ENCODE peak calls at places on chromosomes 2 and 18, in eight cellular contexts. P is IMR-90; X is RPMI7951; Q is prostate gland; I is activated CD4-positive, CD25-positive, alpha-beta regulatory T cell; S is fibroblast of pulmonary artery; D is activated naive CD4-positive, alpha-beta T cell treated with anti-CD3 and anti-CD28 coated beads, Interleukin-2, amount 10 ng/mL, durations not matched to agents 7 days and 5 days; Y is AG08395. A is an unnamed sample.

GRCh38 chr2:200364142-200364541 is 57.6 kb downstream of the SPATS2L start:
- DNase-seq in D (no peak), Q (no peak), P (no peak), S (no peak), Y (no peak), I (no peak), X (no peak), A (no peak)

GRCh38 chr18:76875390-76876330 is 53.3 kb downstream of the ZNF236 start:
- DNase-seq in S (peak), D (peak), X (peak), P (peak), I (no peak), Y (no peak), Q (peak), A (peak)

GRCh38 chr2:196591621-196592022 is 47.9 kb upstream of the CCDC150 start:
- DNase-seq in X (peak), S (no peak), P (no peak), Q (no peak), I (no peak), D (no peak), Y (no peak), A (no peak)

GRCh38 chr18:58232674-58233073 is 188.6 kb downstream of the NEDD4L start:
- DNase-seq in Q (no peak), D (no peak), P (no peak), S (no peak), Y (no peak), I (no peak), X (no peak), A (no peak)

GRCh38 chr2:230795856-230796255 is 68.9 kb upstream of the ITM2C start:
- DNase-seq in P (no peak), X (no peak), I (no peak), Q (no peak), D (no peak), Y (no peak), S (peak), A (no peak)

GRCh38 chr2:72738096-72738495 is 87.7 kb downstream of the EXOC6B start:
- DNase-seq in S (no peak), Q (no peak), I (no peak), Y (no peak), X (no peak), D (no peak), P (peak), A (no peak)

GRCh38 chr2:47147011-47147410 is 8.1 kb downstream of the STPG4 start:
- DNase-seq in P (no peak), Y (no peak), Q (no peak), X (no peak), I (no peak), D (no peak), S (no peak), A (no peak)

GRCh38 chr2:38720613-38721241 is 30.4 kb downstream of the SRSF7 start:
- DNase-seq in Y (peak), P (peak), D (no peak), Q (peak), S (peak), I (no peak), X (peak), A (no peak)

GRCh38 chr2:69166812-69167468 is 154.0 kb downstream of the ANTXR1 start:
- DNase-seq in X (peak), D (no peak), I (no peak), Q (no peak), Y (no peak), P (no peak), S (no peak), A (no peak)

GRCh38 chr2:37890893-37891495 is 34.1 kb upstream of the RMDN2 start:
- DNase-seq in X (peak), I (peak), D (peak), Q (peak), S (peak), P (peak), Y (peak), A (peak)

GRCh38 chr18:63480476-63480875 is 3.7 kb downstream of the SERPINB5 start:
- DNase-seq in D (no peak), Q (no peak), S (no peak), I (no peak), Y (no peak), P (no peak), X (no peak), A (no peak)

GRCh38 chr18:34880882-34881852 is 160.0 kb upstream of the MAPRE2 start:
- DNase-seq in Y (no peak), D (no peak), Q (no peak), I (no peak), X (peak), S (peak), P (peak), A (peak)

GRCh38 chr2:30862054-30862651 is 54.9 kb upstream of the CAPN13 start:
- DNase-seq in I (no peak), D (peak), X (peak), Y (peak), Q (peak), P (peak), S (peak), A (peak)

GRCh38 chr2:457287-457686 is 169.4 kb upstream of the ALKAL2 start:
- DNase-seq in P (no peak), X (no peak), Q (no peak), Y (no peak), D (no peak), S (no peak), I (no peak), A (no peak)

GRCh38 chr18:22603902-22604301 is 186.2 kb upstream of the CTAGE1 start:
- DNase-seq in I (no peak), X (no peak), S (no peak), Q (no peak), P (no peak), D (no peak), Y (no peak), A (no peak)

GRCh38 chr2:215161301-215161829 is 22.9 kb upstream of the ABCA12 start:
- DNase-seq in X (no peak), I (no peak), S (no peak), P (no peak), Y (no peak), Q (no peak), D (no peak), A (peak)

GRCh38 chr2:108908717-108909077 is 80.3 kb downstream of the EDAR start:
- DNase-seq in Y (no peak), I (no peak), X (no peak), P (no peak), S (no peak), D (no peak), Q (no peak), A (no peak)

GRCh38 chr2:126940331-126940730 is 41.6 kb downstream of the TEX51 start:
- DNase-seq in Y (no peak), I (no peak), D (no peak), X (no peak), Q (no peak), S (no peak), P (no peak), A (no peak)

GRCh38 chr2:26562811-26563645 is 78.1 kb downstream of the CIB4 start:
- DNase-seq in D (peak), I (no peak), P (no peak), Y (no peak), X (peak), S (peak), Q (peak), A (peak)

GRCh38 chr18:22368066-22368465 is 49.6 kb downstream of the CTAGE1 start:
- DNase-seq in I (no peak), D (no peak), Y (no peak), S (no peak), X (no peak), Q (no peak), P (no peak), A (no peak)

GRCh38 chr2:158718851-158719250 is 76.3 kb upstream of the DAPL1 start:
- DNase-seq in Q (no peak), D (no peak), P (no peak), Y (no peak), I (no peak), S (no peak), X (peak), A (no peak)

GRCh38 chr2:127081826-127082633 is 24.9 kb downstream of the BIN1 start:
- DNase-seq in P (peak), D (peak), Q (no peak), Y (no peak), S (peak), I (peak), X (peak), A (no peak)

GRCh38 chr2:212042562-212042961 is 496.0 kb downstream of the ERBB4 start:
- DNase-seq in Y (no peak), S (no peak), X (no peak), Q (no peak), I (no peak), D (no peak), P (no peak), A (no peak)

A was measured in A549.